ENCODE peak calls at places on chromosome 19, in ten cellular contexts. One of them, this sample, is unnamed.

GRCh38 chr19:1668048-1668338 is 15.6 kb upstream of the TCF3 start:
- DNase-seq in A549: no peak
- DNase-seq in fibroblast of lung: no peak
- DNase-seq in neural progenitor cell: no peak
- DNase-seq in IMR-90: no peak
- DNase-seq in SK-N-SH: no peak
- DNase-seq in Karpas-422: no peak
- DNase-seq in astrocyte: no peak
- DNase-seq in GM23248: no peak
- DNase-seq in neuronal stem cell: no peak
- DNase-seq in this sample: no peak

GRCh38 chr19:41311613-41312012 is 1.6 kb downstream of the CCDC97 start:
- DNase-seq in A549: no peak
- DNase-seq in fibroblast of lung: peak; percentile 9
- DNase-seq in neural progenitor cell: no peak
- DNase-seq in IMR-90: no peak
- DNase-seq in SK-N-SH: no peak
- DNase-seq in Karpas-422: no peak
- DNase-seq in astrocyte: no peak
- DNase-seq in GM23248: no peak
- DNase-seq in neuronal stem cell: no peak
- DNase-seq in this sample: no peak

GRCh38 chr19:35433448-35433847 is 14.6 kb upstream of the FFAR2 start:
- DNase-seq in A549: no peak
- DNase-seq in fibroblast of lung: no peak
- DNase-seq in neural progenitor cell: no peak
- DNase-seq in IMR-90: no peak
- DNase-seq in SK-N-SH: no peak
- DNase-seq in Karpas-422: no peak
- DNase-seq in astrocyte: no peak
- DNase-seq in GM23248: no peak
- DNase-seq in neuronal stem cell: no peak
- DNase-seq in this sample: no peak

GRCh38 chr19:47608908-47609879 is at the start of gene BICRA:
- DNase-seq in A549: peak; percentile 84
- DNase-seq in fibroblast of lung: peak; percentile 66
- DNase-seq in neural progenitor cell: peak; percentile 95
- DNase-seq in IMR-90: peak; percentile 73
- DNase-seq in SK-N-SH: peak; percentile 92
- DNase-seq in Karpas-422: peak; percentile 93
- DNase-seq in astrocyte: peak; percentile 38
- DNase-seq in GM23248: peak; percentile 94
- DNase-seq in neuronal stem cell: peak; percentile 72
- DNase-seq in this sample: peak; percentile 99

GRCh38 chr19:1360818-1361461 is 22.8 kb upstream of the NDUFS7 start:
- DNase-seq in A549: no peak
- DNase-seq in fibroblast of lung: peak; percentile 93
- DNase-seq in neural progenitor cell: peak; percentile 75
- DNase-seq in IMR-90: peak; percentile 79
- DNase-seq in SK-N-SH: peak; percentile 97
- DNase-seq in Karpas-422: no peak
- DNase-seq in astrocyte: peak; percentile 89
- DNase-seq in GM23248: peak; percentile 91
- DNase-seq in neuronal stem cell: no peak
- DNase-seq in this sample: peak; percentile 98

GRCh38 chr19:51919606-51920005 is 7.7 kb upstream of the ZNF613 start:
- DNase-seq in A549: no peak
- DNase-seq in fibroblast of lung: no peak
- DNase-seq in neural progenitor cell: no peak
- DNase-seq in IMR-90: no peak
- DNase-seq in SK-N-SH: no peak
- DNase-seq in Karpas-422: no peak
- DNase-seq in astrocyte: no peak
- DNase-seq in GM23248: no peak
- DNase-seq in neuronal stem cell: no peak
- DNase-seq in this sample: no peak

GRCh38 chr19:51595190-51595589 is 24.1 kb downstream of the ZNF175 start:
- DNase-seq in A549: no peak
- DNase-seq in fibroblast of lung: no peak
- DNase-seq in neural progenitor cell: no peak
- DNase-seq in IMR-90: no peak
- DNase-seq in SK-N-SH: no peak
- DNase-seq in Karpas-422: no peak
- DNase-seq in astrocyte: no peak
- DNase-seq in GM23248: no peak
- DNase-seq in neuronal stem cell: no peak
- DNase-seq in this sample: no peak

GRCh38 chr19:42276821-42277220 is 7.8 kb downstream of the CIC start:
- DNase-seq in A549: no peak
- DNase-seq in fibroblast of lung: no peak
- DNase-seq in neural progenitor cell: no peak
- DNase-seq in IMR-90: no peak
- DNase-seq in SK-N-SH: no peak
- DNase-seq in Karpas-422: no peak
- DNase-seq in astrocyte: no peak
- DNase-seq in GM23248: peak; percentile 77
- DNase-seq in neuronal stem cell: no peak
- DNase-seq in this sample: no peak

GRCh38 chr19:41965127-41965526 is 6.0 kb upstream of the RABAC1 start:
- DNase-seq in A549: no peak
- DNase-seq in fibroblast of lung: no peak
- DNase-seq in neural progenitor cell: no peak
- DNase-seq in IMR-90: no peak
- DNase-seq in SK-N-SH: no peak
- DNase-seq in Karpas-422: no peak
- DNase-seq in astrocyte: no peak
- DNase-seq in GM23248: no peak
- DNase-seq in neuronal stem cell: no peak
- DNase-seq in this sample: no peak

GRCh38 chr19:3511506-3512251 is 5.6 kb downstream of the FZR1 start:
- DNase-seq in A549: no peak
- DNase-seq in fibroblast of lung: no peak
- DNase-seq in neural progenitor cell: no peak
- DNase-seq in IMR-90: no peak
- DNase-seq in SK-N-SH: no peak
- DNase-seq in Karpas-422: no peak
- DNase-seq in astrocyte: no peak
- DNase-seq in GM23248: no peak
- DNase-seq in neuronal stem cell: no peak
- DNase-seq in this sample: no peak

GRCh38 chr19:44585371-44586141 is 27.8 kb upstream of the IGSF23 start:
- DNase-seq in A549: no peak
- DNase-seq in fibroblast of lung: peak; percentile 64
- DNase-seq in neural progenitor cell: no peak
- DNase-seq in IMR-90: peak; percentile 53
- DNase-seq in SK-N-SH: no peak
- DNase-seq in Karpas-422: peak; percentile 48
- DNase-seq in astrocyte: peak; percentile 49
- DNase-seq in GM23248: peak; percentile 78
- DNase-seq in neuronal stem cell: no peak
- DNase-seq in this sample: peak; percentile 90

GRCh38 chr19:33811246-33811645 is 14.6 kb downstream of the KCTD15 start:
- DNase-seq in A549: no peak
- DNase-seq in fibroblast of lung: no peak
- DNase-seq in neural progenitor cell: no peak
- DNase-seq in IMR-90: no peak
- DNase-seq in SK-N-SH: peak; percentile 37
- DNase-seq in Karpas-422: no peak
- DNase-seq in astrocyte: no peak
- DNase-seq in GM23248: no peak
- DNase-seq in neuronal stem cell: no peak
- DNase-seq in this sample: peak; percentile 62

GRCh38 chr19:41974652-41975051 is 15.5 kb upstream of the RABAC1 start:
- DNase-seq in A549: no peak
- DNase-seq in fibroblast of lung: no peak
- DNase-seq in neural progenitor cell: no peak
- DNase-seq in IMR-90: no peak
- DNase-seq in SK-N-SH: no peak
- DNase-seq in Karpas-422: no peak
- DNase-seq in astrocyte: no peak
- DNase-seq in GM23248: no peak
- DNase-seq in neuronal stem cell: no peak
- DNase-seq in this sample: no peak

GRCh38 chr19:9032136-9032626 is 22.0 kb upstream of the MUC16 start:
- DNase-seq in A549: no peak
- DNase-seq in fibroblast of lung: no peak
- DNase-seq in neural progenitor cell: no peak
- DNase-seq in IMR-90: no peak
- DNase-seq in SK-N-SH: no peak
- DNase-seq in Karpas-422: no peak
- DNase-seq in astrocyte: no peak
- DNase-seq in GM23248: no peak
- DNase-seq in neuronal stem cell: no peak
- DNase-seq in this sample: no peak

GRCh38 chr19:44745386-44745831 is 3.1 kb upstream of the BCL3 start:
- DNase-seq in A549: peak; percentile 80
- DNase-seq in fibroblast of lung: peak; percentile 82
- DNase-seq in neural progenitor cell: peak; percentile 22
- DNase-seq in IMR-90: peak; percentile 80
- DNase-seq in SK-N-SH: no peak
- DNase-seq in Karpas-422: no peak
- DNase-seq in astrocyte: peak; percentile 72
- DNase-seq in GM23248: peak; percentile 87
- DNase-seq in neuronal stem cell: no peak
- DNase-seq in this sample: peak; percentile 95

GRCh38 chr19:3842948-3843347 is 25.9 kb downstream of the ZFR2 start:
- DNase-seq in A549: no peak
- DNase-seq in fibroblast of lung: no peak
- DNase-seq in neural progenitor cell: no peak
- DNase-seq in IMR-90: no peak
- DNase-seq in SK-N-SH: no peak
- DNase-seq in Karpas-422: no peak
- DNase-seq in astrocyte: no peak
- DNase-seq in GM23248: no peak
- DNase-seq in neuronal stem cell: no peak
- DNase-seq in this sample: peak; percentile 22

GRCh38 chr19:1910169-1910568 is 5.0 kb downstream of the ADAT3 start:
- DNase-seq in A549: no peak
- DNase-seq in fibroblast of lung: no peak
- DNase-seq in neural progenitor cell: no peak
- DNase-seq in IMR-90: peak; percentile 20
- DNase-seq in SK-N-SH: peak; percentile 90
- DNase-seq in Karpas-422: no peak
- DNase-seq in astrocyte: no peak
- DNase-seq in GM23248: peak; percentile 68
- DNase-seq in neuronal stem cell: no peak
- DNase-seq in this sample: peak; percentile 77

GRCh38 chr19:13181747-13182388 is 31.7 kb downstream of the IER2 start:
- DNase-seq in A549: no peak
- DNase-seq in fibroblast of lung: peak; percentile 76
- DNase-seq in neural progenitor cell: no peak
- DNase-seq in IMR-90: peak; percentile 64
- DNase-seq in SK-N-SH: peak; percentile 60
- DNase-seq in Karpas-422: no peak
- DNase-seq in astrocyte: peak; percentile 66
- DNase-seq in GM23248: peak; percentile 67
- DNase-seq in neuronal stem cell: no peak
- DNase-seq in this sample: peak; percentile 96

GRCh38 chr19:6340493-6341201 is 7.2 kb upstream of the ACER1 start:
- DNase-seq in A549: no peak
- DNase-seq in fibroblast of lung: no peak
- DNase-seq in neural progenitor cell: peak; percentile 30
- DNase-seq in IMR-90: no peak
- DNase-seq in SK-N-SH: no peak
- DNase-seq in Karpas-422: no peak
- DNase-seq in astrocyte: no peak
- DNase-seq in GM23248: no peak
- DNase-seq in neuronal stem cell: no peak
- DNase-seq in this sample: no peak
- H3K4me2 ChIP-seq in A549: no peak overlapping the region
- H3K4me2 ChIP-seq in fibroblast of lung: no peak overlapping the region
- H3K4me2 ChIP-seq in neural progenitor cell: no peak overlapping the region
- H3K4me2 ChIP-seq in IMR-90: no peak overlapping the region
- H3K4me2 ChIP-seq in SK-N-SH: no peak overlapping the region
- H3K4me2 ChIP-seq in Karpas-422: no peak overlapping the region
- H3K4me2 ChIP-seq in astrocyte: no peak overlapping the region
- H3K4me2 ChIP-seq in GM23248: no peak overlapping the region
- H3K4me2 ChIP-seq in neuronal stem cell: no peak overlapping the region
- H3K4me2 ChIP-seq in this sample: no peak overlapping the region

GRCh38 chr19:29397748-29398147 is 128.0 kb upstream of the VSTM2B start:
- DNase-seq in A549: no peak
- DNase-seq in fibroblast of lung: no peak
- DNase-seq in neural progenitor cell: no peak
- DNase-seq in IMR-90: no peak
- DNase-seq in SK-N-SH: no peak
- DNase-seq in Karpas-422: no peak
- DNase-seq in astrocyte: no peak
- DNase-seq in GM23248: no peak
- DNase-seq in neuronal stem cell: no peak
- DNase-seq in this sample: peak; percentile 82
- H3K9me3 ChIP-seq in A549: no peaks in the 10 kb centered on the region
- H3K9me3 ChIP-seq in fibroblast of lung: no peaks in the 10 kb centered on the region
- H3K9me3 ChIP-seq in neural progenitor cell: no peaks in the 10 kb centered on the region
- H3K9me3 ChIP-seq in IMR-90: peaks cover 9% of the 10 kb centered on the region
- H3K9me3 ChIP-seq in SK-N-SH: no peaks in the 10 kb centered on the region
- H3K9me3 ChIP-seq in Karpas-422: no peaks in the 10 kb centered on the region
- H3K9me3 ChIP-seq in astrocyte: peaks cover 13% of the 10 kb centered on the region
- H3K9me3 ChIP-seq in GM23248: no peaks in the 10 kb centered on the region
- H3K9me3 ChIP-seq in neuronal stem cell: no peaks in the 10 kb centered on the region
- H3K9me3 ChIP-seq in this sample: no peaks in the 10 kb centered on the region

DNA sequence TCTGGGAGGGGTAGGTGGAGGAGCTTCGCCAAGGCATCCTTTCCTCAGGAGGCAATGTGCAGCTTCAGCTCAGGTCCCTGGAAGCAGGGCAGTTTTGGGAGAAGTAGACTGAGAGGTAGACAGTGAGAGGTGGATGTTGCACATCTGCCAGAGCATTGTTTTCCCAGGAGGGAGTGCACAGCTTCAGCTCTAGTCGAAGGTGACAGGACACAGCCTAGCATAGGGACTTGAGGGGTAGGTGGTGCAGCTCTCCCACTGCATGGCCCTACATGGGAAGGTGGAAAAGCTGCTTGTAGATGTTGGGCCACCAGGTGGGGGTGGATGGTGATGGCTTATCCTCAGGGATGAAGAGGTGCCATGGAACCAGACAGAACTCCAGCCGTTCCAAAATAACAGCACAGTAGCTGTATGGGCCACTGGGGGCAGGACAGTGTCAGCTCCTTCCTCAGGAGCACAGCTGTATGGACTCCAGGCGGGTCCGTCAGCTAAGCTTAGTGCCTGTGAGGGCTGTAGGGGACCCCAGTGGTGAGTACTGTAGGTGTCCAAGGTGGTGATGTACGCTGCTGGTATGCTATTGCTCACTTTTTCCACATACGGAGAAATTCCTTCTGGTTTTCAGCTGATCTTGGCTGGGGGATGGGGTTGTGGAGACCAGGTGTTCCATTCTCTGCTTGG is 17.4 kb upstream of the ZNF543 start:
- DNase-seq in A549: no peak
- DNase-seq in fibroblast of lung: peak; percentile 73
- DNase-seq in neural progenitor cell: no peak
- DNase-seq in IMR-90: no peak
- DNase-seq in SK-N-SH: no peak
- DNase-seq in Karpas-422: no peak
- DNase-seq in astrocyte: peak; percentile 61
- DNase-seq in GM23248: no peak
- DNase-seq in neuronal stem cell: no peak
- DNase-seq in this sample: no peak
- H3K4me2 ChIP-seq in A549: no peak overlapping the region
- H3K4me2 ChIP-seq in fibroblast of lung: no peak overlapping the region
- H3K4me2 ChIP-seq in neural progenitor cell: no peak overlapping the region
- H3K4me2 ChIP-seq in IMR-90: no peak overlapping the region
- H3K4me2 ChIP-seq in SK-N-SH: no peak overlapping the region
- H3K4me2 ChIP-seq in Karpas-422: no peak overlapping the region
- H3K4me2 ChIP-seq in astrocyte: peak overlapping the region; percentile 10
- H3K4me2 ChIP-seq in GM23248: peak overlapping the region; percentile 18
- H3K4me2 ChIP-seq in neuronal stem cell: no peak overlapping the region
- H3K4me2 ChIP-seq in this sample: no peak overlapping the region

GRCh38 chr19:39481676-39482075 is 1.0 kb downstream of the TIMM50 start:
- DNase-seq in A549: no peak
- DNase-seq in fibroblast of lung: no peak
- DNase-seq in neural progenitor cell: no peak
- DNase-seq in IMR-90: no peak
- DNase-seq in SK-N-SH: no peak
- DNase-seq in Karpas-422: no peak
- DNase-seq in astrocyte: no peak
- DNase-seq in GM23248: no peak
- DNase-seq in neuronal stem cell: no peak
- DNase-seq in this sample: no peak
- H3K9me3 ChIP-seq in A549: no peaks in the 10 kb centered on the region
- H3K9me3 ChIP-seq in fibroblast of lung: no peaks in the 10 kb centered on the region
- H3K9me3 ChIP-seq in neural progenitor cell: no peaks in the 10 kb centered on the region
- H3K9me3 ChIP-seq in IMR-90: no peaks in the 10 kb centered on the region
- H3K9me3 ChIP-seq in SK-N-SH: no peaks in the 10 kb centered on the region
- H3K9me3 ChIP-seq in Karpas-422: no peaks in the 10 kb centered on the region
- H3K9me3 ChIP-seq in astrocyte: no peaks in the 10 kb centered on the region
- H3K9me3 ChIP-seq in GM23248: no peaks in the 10 kb centered on the region
- H3K9me3 ChIP-seq in neuronal stem cell: no peaks in the 10 kb centered on the region
- H3K9me3 ChIP-seq in this sample: no peaks in the 10 kb centered on the region